ENCODE peak calls at places on chromosomes 4 and X, in six cellular contexts. One of them, this sample, is unnamed.
A peak's percentile ranks its signal among the peaks of the same experiment; 100 is the strongest.

GRCh38 chrX:27619459-27619858 is 29.3 kb downstream of the DCAF8L2 start:
- DNase-seq in IMR-90: no peak
- DNase-seq in mesenchymal stem cell: no peak
- DNase-seq in neuronal stem cell: no peak
- DNase-seq in H9: no peak
- DNase-seq in H1: no peak
- DNase-seq in this sample: no peak

GRCh38 chr4:64539234-64539849 is 130.1 kb upstream of the TECRL start:
- DNase-seq in IMR-90: peak; percentile 49
- DNase-seq in mesenchymal stem cell: peak; percentile 71
- DNase-seq in neuronal stem cell: peak; percentile 66
- DNase-seq in H9: peak; percentile 43
- DNase-seq in H1: no peak
- DNase-seq in this sample: peak; percentile 69

GRCh38 chrX:15310117-15310516 is 5.3 kb downstream of the ASB11 start:
- DNase-seq in IMR-90: peak; percentile 6
- DNase-seq in mesenchymal stem cell: peak; percentile 54
- DNase-seq in neuronal stem cell: no peak
- DNase-seq in H9: no peak
- DNase-seq in H1: no peak
- DNase-seq in this sample: no peak

GRCh38 chr4:131644619-131645018 is 1504.5 kb upstream of the PCDH10 start:
- DNase-seq in IMR-90: peak; percentile 2
- DNase-seq in mesenchymal stem cell: peak; percentile 50
- DNase-seq in neuronal stem cell: peak; percentile 6
- DNase-seq in H9: peak; percentile 76
- DNase-seq in H1: peak; percentile 49
- DNase-seq in this sample: peak; percentile 49

GRCh38 chr4:176150283-176150682 is 45.1 kb downstream of the SPATA4 start:
- DNase-seq in IMR-90: peak; percentile 46
- DNase-seq in mesenchymal stem cell: peak; percentile 32
- DNase-seq in neuronal stem cell: no peak
- DNase-seq in H9: no peak
- DNase-seq in H1: no peak
- DNase-seq in this sample: peak; percentile 57

GRCh38 chr4:87219648-87220093 is 747 bp downstream of the KLHL8 start:
- DNase-seq in IMR-90: peak; percentile 33
- DNase-seq in mesenchymal stem cell: peak; percentile 49
- DNase-seq in neuronal stem cell: no peak
- DNase-seq in H9: peak; percentile 38
- DNase-seq in H1: no peak
- DNase-seq in this sample: peak; percentile 52

GRCh38 chrX:67789536-67789935 is 245.7 kb downstream of the AR start:
- DNase-seq in IMR-90: no peak
- DNase-seq in mesenchymal stem cell: no peak
- DNase-seq in neuronal stem cell: no peak
- DNase-seq in H9: no peak
- DNase-seq in H1: no peak
- DNase-seq in this sample: no peak

GRCh38 chrX:50183891-50184290 is 16.9 kb downstream of the AKAP4 start:
- DNase-seq in IMR-90: no peak
- DNase-seq in mesenchymal stem cell: no peak
- DNase-seq in neuronal stem cell: no peak
- DNase-seq in H9: no peak
- DNase-seq in H1: no peak
- DNase-seq in this sample: no peak

GRCh38 chr4:125316391-125316780 is 1.6 kb downstream of the FAT4 start:
- DNase-seq in IMR-90: no peak
- DNase-seq in mesenchymal stem cell: no peak
- DNase-seq in neuronal stem cell: peak; percentile 6
- DNase-seq in H9: peak; percentile 56
- DNase-seq in H1: peak; percentile 61
- DNase-seq in this sample: no peak

GRCh38 chr4:174521800-174522182 is 497 bp downstream of the HPGD start:
- DNase-seq in IMR-90: no peak
- DNase-seq in mesenchymal stem cell: no peak
- DNase-seq in neuronal stem cell: peak; percentile 24
- DNase-seq in H9: peak; percentile 35
- DNase-seq in H1: peak; percentile 53
- DNase-seq in this sample: peak; percentile 55

GRCh38 chr4:3302164-3302785 is 9.5 kb downstream of the RGS12 start:
- DNase-seq in IMR-90: no peak
- DNase-seq in mesenchymal stem cell: no peak
- DNase-seq in neuronal stem cell: no peak
- DNase-seq in H9: no peak
- DNase-seq in H1: no peak
- DNase-seq in this sample: no peak

GRCh38 chrX:121975666-121976065 is 928.3 kb downstream of the GLUD2 start:
- DNase-seq in IMR-90: no peak
- DNase-seq in mesenchymal stem cell: no peak
- DNase-seq in neuronal stem cell: no peak
- DNase-seq in H9: no peak
- DNase-seq in H1: no peak
- DNase-seq in this sample: no peak

GRCh38 chrX:49761481-49761880 is 65.7 kb upstream of the PAGE1 start:
- DNase-seq in IMR-90: peak; percentile 12
- DNase-seq in mesenchymal stem cell: peak; percentile 10
- DNase-seq in neuronal stem cell: peak; percentile 1
- DNase-seq in H9: no peak
- DNase-seq in H1: no peak
- DNase-seq in this sample: peak; percentile 48

GRCh38 chr4:83040269-83040668 is 5.3 kb downstream of the COPS4 start:
- DNase-seq in IMR-90: no peak
- DNase-seq in mesenchymal stem cell: no peak
- DNase-seq in neuronal stem cell: no peak
- DNase-seq in H9: no peak
- DNase-seq in H1: no peak
- DNase-seq in this sample: no peak

GRCh38 chr4:56907009-56907408 is 691 bp upstream of the REST start:
- DNase-seq in IMR-90: no peak
- DNase-seq in mesenchymal stem cell: no peak
- DNase-seq in neuronal stem cell: no peak
- DNase-seq in H9: peak; percentile 63
- DNase-seq in H1: peak; percentile 55
- DNase-seq in this sample: no peak

GRCh38 chr4:56575820-56576429 is 70.3 kb downstream of the ARL9 start:
- DNase-seq in IMR-90: peak; percentile 63
- DNase-seq in mesenchymal stem cell: peak; percentile 65
- DNase-seq in neuronal stem cell: no peak
- DNase-seq in H9: no peak
- DNase-seq in H1: no peak
- DNase-seq in this sample: no peak

GRCh38 chr4:153748378-153748777 is 11.4 kb downstream of the RNF175 start:
- DNase-seq in IMR-90: peak; percentile 38
- DNase-seq in mesenchymal stem cell: peak; percentile 78
- DNase-seq in neuronal stem cell: no peak
- DNase-seq in H9: no peak
- DNase-seq in H1: no peak
- DNase-seq in this sample: peak; percentile 66

GRCh38 chr4:76744253-76744921 is 153.6 kb downstream of the SOWAHB start:
- DNase-seq in IMR-90: peak; percentile 83
- DNase-seq in mesenchymal stem cell: peak; percentile 65
- DNase-seq in neuronal stem cell: no peak
- DNase-seq in H9: no peak
- DNase-seq in H1: no peak
- DNase-seq in this sample: no peak

GRCh38 chr4:972651-973424 is 531 bp downstream of the DGKQ start:
- DNase-seq in IMR-90: no peak
- DNase-seq in mesenchymal stem cell: peak; percentile 28
- DNase-seq in neuronal stem cell: no peak
- DNase-seq in H9: no peak
- DNase-seq in H1: peak; percentile 78
- DNase-seq in this sample: no peak

GRCh38 chr4:102477657-102478056 is 23.5 kb upstream of the NFKB1 start:
- DNase-seq in IMR-90: peak; percentile 52
- DNase-seq in mesenchymal stem cell: peak; percentile 17
- DNase-seq in neuronal stem cell: no peak
- DNase-seq in H9: no peak
- DNase-seq in H1: no peak
- DNase-seq in this sample: no peak

GRCh38 chr4:33134366-33134765 is 2414.2 kb downstream of the PCDH7 start:
- DNase-seq in IMR-90: no peak
- DNase-seq in mesenchymal stem cell: no peak
- DNase-seq in neuronal stem cell: no peak
- DNase-seq in H9: no peak
- DNase-seq in H1: no peak
- DNase-seq in this sample: no peak

GRCh38 chr4:89056292-89056952 is 563 bp downstream of the FAM13A start:
- DNase-seq in IMR-90: no peak
- DNase-seq in mesenchymal stem cell: no peak
- DNase-seq in neuronal stem cell: peak; percentile 6
- DNase-seq in H9: no peak
- DNase-seq in H1: no peak
- DNase-seq in this sample: no peak
- H4K91ac ChIP-seq in IMR-90: peak overlapping the region; percentile 59
- H4K91ac ChIP-seq in mesenchymal stem cell: no peak overlapping the region
- H4K91ac ChIP-seq in neuronal stem cell: no peak overlapping the region
- H4K91ac ChIP-seq in H9: no peak overlapping the region
- H4K91ac ChIP-seq in H1: no peak overlapping the region
- H4K91ac ChIP-seq in this sample: no peak overlapping the region

GRCh38 chr4:80219301-80220025 is 22.2 kb downstream of the PRDM8 start:
- DNase-seq in IMR-90: peak; percentile 60
- DNase-seq in mesenchymal stem cell: no peak
- DNase-seq in neuronal stem cell: peak; percentile 51
- DNase-seq in H9: no peak
- DNase-seq in H1: no peak
- DNase-seq in this sample: no peak

GRCh38 chr4:80225628-80226027 is 28.3 kb downstream of the PRDM8 start:
- DNase-seq in IMR-90: peak; percentile 57
- DNase-seq in mesenchymal stem cell: no peak
- DNase-seq in neuronal stem cell: no peak
- DNase-seq in H9: no peak
- DNase-seq in H1: no peak
- DNase-seq in this sample: no peak

GRCh38 chr4:80216100-80216761 is 18.9 kb downstream of the PRDM8 start:
- DNase-seq in IMR-90: no peak
- DNase-seq in mesenchymal stem cell: no peak
- DNase-seq in neuronal stem cell: no peak
- DNase-seq in H9: no peak
- DNase-seq in H1: no peak
- DNase-seq in this sample: no peak

GRCh38 chr4:80220711-80221110 is 23.4 kb downstream of the PRDM8 start:
- DNase-seq in IMR-90: no peak
- DNase-seq in mesenchymal stem cell: no peak
- DNase-seq in neuronal stem cell: no peak
- DNase-seq in H9: no peak
- DNase-seq in H1: no peak
- DNase-seq in this sample: no peak

DNA sequence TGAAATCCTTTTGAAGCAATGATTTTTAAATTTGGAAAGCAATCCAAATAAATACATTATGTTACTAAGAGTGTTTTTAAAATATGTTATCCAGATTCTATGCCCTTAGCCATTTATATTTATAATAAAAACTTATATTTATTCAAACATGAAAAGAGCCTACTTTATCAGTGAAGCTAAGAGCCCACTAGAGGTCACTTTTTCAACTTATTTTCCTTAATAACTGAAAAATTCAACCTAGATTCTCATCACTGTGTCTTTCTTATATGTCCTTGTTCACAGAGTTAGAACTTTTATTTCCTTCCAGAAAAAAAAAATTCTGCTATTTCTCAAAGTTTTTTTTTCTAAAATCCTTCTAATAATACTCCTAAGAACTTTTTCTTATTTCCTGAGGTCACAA is 23.9 kb downstream of the PRDM8 start:
- DNase-seq in IMR-90: peak; percentile 61
- DNase-seq in mesenchymal stem cell: peak; percentile 25
- DNase-seq in neuronal stem cell: no peak
- DNase-seq in H9: no peak
- DNase-seq in H1: no peak
- DNase-seq in this sample: no peak
- H3K14ac ChIP-seq in IMR-90: no peak overlapping the region
- H3K14ac ChIP-seq in mesenchymal stem cell: no peak overlapping the region
- H3K14ac ChIP-seq in neuronal stem cell: no peak overlapping the region
- H3K14ac ChIP-seq in H9: no peak overlapping the region
- H3K14ac ChIP-seq in H1: no peak overlapping the region
- H3K14ac ChIP-seq in this sample: no peak overlapping the region

GRCh38 chr4:156781852-156782251 is 189.7 kb downstream of the PDGFC start:
- DNase-seq in IMR-90: peak; percentile 40
- DNase-seq in mesenchymal stem cell: peak; percentile 34
- DNase-seq in neuronal stem cell: no peak
- DNase-seq in H9: no peak
- DNase-seq in H1: no peak
- DNase-seq in this sample: no peak

GRCh38 chr4:156778093-156778492 is 193.5 kb downstream of the PDGFC start:
- DNase-seq in IMR-90: peak; percentile 72
- DNase-seq in mesenchymal stem cell: peak; percentile 60
- DNase-seq in neuronal stem cell: no peak
- DNase-seq in H9: no peak
- DNase-seq in H1: no peak
- DNase-seq in this sample: no peak

GRCh38 chr4:156779046-156779445 is 192.6 kb downstream of the PDGFC start:
- DNase-seq in IMR-90: peak; percentile 59
- DNase-seq in mesenchymal stem cell: no peak
- DNase-seq in neuronal stem cell: no peak
- DNase-seq in H9: no peak
- DNase-seq in H1: no peak
- DNase-seq in this sample: no peak

GRCh38 chr4:156778606-156779005 is 193.0 kb downstream of the PDGFC start:
- DNase-seq in IMR-90: peak; percentile 91
- DNase-seq in mesenchymal stem cell: peak; percentile 93
- DNase-seq in neuronal stem cell: no peak
- DNase-seq in H9: no peak
- DNase-seq in H1: no peak
- DNase-seq in this sample: peak; percentile 23

GRCh38 chr4:156779774-156780173 is 191.8 kb downstream of the PDGFC start:
- DNase-seq in IMR-90: peak; percentile 95
- DNase-seq in mesenchymal stem cell: peak; percentile 95
- DNase-seq in neuronal stem cell: no peak
- DNase-seq in H9: no peak
- DNase-seq in H1: no peak
- DNase-seq in this sample: no peak
- H3K23ac ChIP-seq in IMR-90: no peak overlapping the region
- H3K23ac ChIP-seq in mesenchymal stem cell: no peak overlapping the region
- H3K23ac ChIP-seq in neuronal stem cell: no peak overlapping the region
- H3K23ac ChIP-seq in H9: no peak overlapping the region
- H3K23ac ChIP-seq in H1: no peak overlapping the region
- H3K23ac ChIP-seq in this sample: no peak overlapping the region

GRCh38 chr4:18689308-18689915 is 667.9 kb upstream of the LCORL start:
- DNase-seq in IMR-90: peak; percentile 66
- DNase-seq in mesenchymal stem cell: peak; percentile 69
- DNase-seq in neuronal stem cell: peak; percentile 67
- DNase-seq in H9: peak; percentile 46
- DNase-seq in H1: peak; percentile 82
- DNase-seq in this sample: peak; percentile 90

GRCh38 chr4:18686338-18687039 is 664.9 kb upstream of the LCORL start:
- DNase-seq in IMR-90: no peak
- DNase-seq in mesenchymal stem cell: no peak
- DNase-seq in neuronal stem cell: no peak
- DNase-seq in H9: no peak
- DNase-seq in H1: no peak
- DNase-seq in this sample: no peak

DNA sequence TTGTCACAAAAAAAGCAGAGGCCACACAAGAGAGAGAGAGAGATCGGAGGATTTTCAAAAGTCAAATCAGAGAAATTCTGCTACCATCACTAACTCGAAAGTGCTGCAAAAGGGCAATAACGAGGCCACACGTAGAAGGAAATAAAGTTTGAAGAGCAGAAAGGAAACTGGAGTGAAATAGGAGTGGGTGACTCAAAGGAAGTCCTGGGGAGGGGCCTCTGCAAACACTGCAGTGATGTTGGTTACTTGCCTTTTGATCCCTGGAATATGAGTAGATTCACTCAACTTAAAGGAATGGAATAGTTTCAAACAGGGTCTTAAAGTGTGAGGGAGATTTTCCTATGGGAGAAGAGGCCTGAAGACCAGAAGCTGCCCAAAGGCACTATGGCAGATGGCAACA is 663.4 kb upstream of the LCORL start:
- DNase-seq in IMR-90: no peak
- DNase-seq in mesenchymal stem cell: no peak
- DNase-seq in neuronal stem cell: no peak
- DNase-seq in H9: no peak
- DNase-seq in H1: no peak
- DNase-seq in this sample: no peak
- H4K91ac ChIP-seq in IMR-90: no peak overlapping the region
- H4K91ac ChIP-seq in mesenchymal stem cell: no peak overlapping the region
- H4K91ac ChIP-seq in neuronal stem cell: no peak overlapping the region
- H4K91ac ChIP-seq in H9: no peak overlapping the region
- H4K91ac ChIP-seq in H1: no peak overlapping the region
- H4K91ac ChIP-seq in this sample: no peak overlapping the region